ENCODE peak calls at places on chromosomes 13 and 19, in five cellular contexts. U is heart left ventricle, C is ovary, I is transverse colon, H is Peyer's patch. M is an unnamed sample.

GRCh38 chr19:40217027-40217810 is 965 bp downstream of the TTC9B start:
- DNase-seq in C (no peak), I (peak; percentile 71), U (no peak), H (peak; percentile 79), M (no peak)

GRCh38 chr13:50780201-50781015 is 63.1 kb downstream of the DLEU7 start:
- DNase-seq in C (no peak), H (no peak), I (no peak), U (no peak), M (no peak)

GRCh38 chr13:99062593-99062992 is 84.7 kb upstream of the DOCK9 start:
- DNase-seq in C (peak; percentile 73), U (peak; percentile 59), I (no peak), H (no peak), M (no peak)

GRCh38 chr19:11227201-11227886 is 12.1 kb upstream of the ANGPTL8 start:
- DNase-seq in C (no peak), U (no peak), H (no peak), I (no peak), M (no peak)

GRCh38 chr13:104043184-104043583 is 977.0 kb upstream of the SLC10A2 start:
- DNase-seq in C (no peak), U (no peak), I (no peak), H (no peak), M (no peak)

GRCh38 chr19:18922228-18922985 is 2.9 kb downstream of the DDX49 start:
- DNase-seq in I (no peak), U (no peak), C (no peak), H (no peak), M (no peak)

GRCh38 chr19:39852882-39853281 is 6.7 kb upstream of the FBL start:
- DNase-seq in I (no peak), U (no peak), H (no peak), C (no peak), M (no peak)

GRCh38 chr13:44312898-44313551 is 60.6 kb upstream of the SERP2 start:
- DNase-seq in H (no peak), C (no peak), I (no peak), U (no peak), M (no peak)

GRCh38 chr13:43528992-43529391 is 257.8 kb downstream of the ENOX1 start:
- DNase-seq in U (no peak), C (no peak), I (no peak), H (no peak), M (no peak)

GRCh38 chr19:38033658-38034150 is 126.7 kb downstream of the SIPA1L3 start:
- DNase-seq in H (peak; percentile 79), I (peak; percentile 45), C (no peak), U (no peak), M (no peak)

GRCh38 chr19:50046649-50047503 is 21.1 kb downstream of the ZNF473 start:
- DNase-seq in U (no peak), H (peak; percentile 69), I (peak; percentile 50), C (no peak), M (no peak)

GRCh38 chr19:56120371-56121179 is 520 bp downstream of the ZNF787 start:
- DNase-seq in H (peak; percentile 93), I (peak; percentile 89), C (peak; percentile 80), U (peak; percentile 86), M (peak; percentile 96)

GRCh38 chr13:21663197-21663596 is 7.7 kb upstream of the FGF9 start:
- DNase-seq in I (peak; percentile 20), U (no peak), H (peak; percentile 58), C (no peak), M (no peak)

GRCh38 chr13:28370448-28370847 is 124.5 kb downstream of the FLT1 start:
- DNase-seq in U (no peak), C (no peak), I (no peak), H (no peak), M (no peak)

GRCh38 chr19:55492362-55492944 is 4.2 kb downstream of the SSC5D start:
- DNase-seq in U (no peak), C (no peak), H (no peak), I (no peak), M (no peak)

GRCh38 chr13:42652642-42653415 is 78.9 kb downstream of the TNFSF11 start:
- DNase-seq in H (no peak), I (no peak), C (no peak), U (no peak), M (no peak)

GRCh38 chr19:58579473-58580142 is 6.5 kb upstream of the MZF1 start:
- DNase-seq in H (no peak), C (no peak), U (no peak), I (no peak), M (no peak)

GRCh38 chr19:58584498-58585441 is 11.6 kb upstream of the MZF1 start:
- DNase-seq in U (no peak), I (no peak), C (no peak), H (no peak), M (no peak)

GRCh38 chr19:58578430-58578925 is 5.3 kb upstream of the MZF1 start:
- DNase-seq in U (no peak), I (no peak), C (peak; percentile 11), H (no peak), M (no peak)

GRCh38 chr19:58582985-58583384 is 9.8 kb upstream of the MZF1 start:
- DNase-seq in H (no peak), I (no peak), U (peak; percentile 12), C (peak; percentile 10), M (no peak)

GRCh38 chr19:58581227-58582141 is 8.3 kb upstream of the MZF1 start:
- DNase-seq in U (peak; percentile 85), I (peak; percentile 84), H (peak; percentile 92), C (peak; percentile 86), M (no peak)
- TF ChIP-seq POLR2A in U (no peak), I (no peak), H (no peak), C (no peak), M (no peak)

DNA sequence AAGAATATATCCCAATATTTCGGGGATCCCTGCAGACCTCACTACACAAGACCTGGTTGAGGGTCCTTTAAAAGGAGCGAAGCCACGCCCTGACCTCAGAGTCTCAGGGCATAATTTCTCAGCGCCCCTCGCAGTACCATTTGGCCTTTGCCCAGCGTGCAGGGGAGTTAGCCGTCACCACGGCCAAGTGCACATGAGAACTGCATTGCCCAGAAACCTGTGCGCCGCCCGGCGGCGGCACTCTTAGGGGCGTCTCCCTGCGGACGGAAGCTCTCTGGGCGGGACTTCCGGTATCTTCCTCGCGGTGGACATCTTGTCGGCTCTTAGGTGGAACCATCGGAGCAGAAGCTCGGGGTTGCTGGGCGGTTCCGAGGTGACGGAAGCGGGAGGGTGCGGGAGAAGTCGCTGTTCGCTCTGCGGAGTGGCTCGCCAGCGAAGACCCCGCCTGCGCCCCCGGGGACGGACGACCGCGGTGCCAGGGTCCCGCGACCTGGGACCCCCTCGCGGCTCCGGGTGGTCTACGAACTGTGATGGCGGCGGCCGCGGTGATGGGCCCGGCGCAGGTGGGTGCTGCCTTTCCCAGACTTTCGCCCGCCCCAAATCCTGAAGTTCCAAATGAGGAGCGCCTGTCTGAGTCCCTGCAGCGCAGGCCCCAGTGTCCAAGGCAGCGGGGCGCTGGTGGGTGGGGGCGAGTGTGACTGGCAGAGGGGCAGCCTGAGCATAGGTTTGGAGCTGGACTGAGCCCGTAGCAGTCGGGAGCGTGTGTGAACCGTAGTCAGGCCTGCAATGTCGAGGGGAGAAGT is at the start of gene ZNF134:
- DNase-seq in H (peak; percentile 97), C (peak; percentile 91), I (peak; percentile 94), U (peak; percentile 95), M (peak; percentile 98)
- TF ChIP-seq POLR2A in H (no peak), C (no peak), I (peak; percentile 22), U (no peak), M (peak; percentile 71)

GRCh38 chr13:41132512-41133152 is at the start of gene KBTBD6:
- DNase-seq in C (peak; percentile 91), I (peak; percentile 96), H (peak; percentile 97), U (peak; percentile 96), M (peak; percentile 58)
- TF ChIP-seq POLR2A in C (peak; percentile 8), I (peak; percentile 54), H (no peak), U (no peak), M (peak; percentile 71)

GRCh38 chr19:5700455-5701092 is 10.5 kb downstream of the RPL36 start:
- DNase-seq in C (no peak), U (no peak), I (no peak), H (no peak), M (no peak)

GRCh38 chr19:5697890-5698634 is 8.0 kb downstream of the RPL36 start:
- DNase-seq in I (no peak), U (no peak), H (no peak), C (no peak), M (no peak)

GRCh38 chr19:5697022-5697889 is 7.2 kb downstream of the RPL36 start:
- DNase-seq in C (no peak), U (no peak), I (no peak), H (no peak), M (no peak)

GRCh38 chr19:5696196-5697021 is 6.3 kb downstream of the RPL36 start:
- DNase-seq in H (no peak), U (no peak), C (no peak), I (no peak), M (no peak)

GRCh38 chr19:5698635-5699422 is 8.7 kb downstream of the RPL36 start:
- DNase-seq in U (no peak), H (no peak), I (no peak), C (no peak), M (no peak)
- TF ChIP-seq POLR2A in U (no peak), H (no peak), I (no peak), C (no peak), M (no peak)

DNA sequence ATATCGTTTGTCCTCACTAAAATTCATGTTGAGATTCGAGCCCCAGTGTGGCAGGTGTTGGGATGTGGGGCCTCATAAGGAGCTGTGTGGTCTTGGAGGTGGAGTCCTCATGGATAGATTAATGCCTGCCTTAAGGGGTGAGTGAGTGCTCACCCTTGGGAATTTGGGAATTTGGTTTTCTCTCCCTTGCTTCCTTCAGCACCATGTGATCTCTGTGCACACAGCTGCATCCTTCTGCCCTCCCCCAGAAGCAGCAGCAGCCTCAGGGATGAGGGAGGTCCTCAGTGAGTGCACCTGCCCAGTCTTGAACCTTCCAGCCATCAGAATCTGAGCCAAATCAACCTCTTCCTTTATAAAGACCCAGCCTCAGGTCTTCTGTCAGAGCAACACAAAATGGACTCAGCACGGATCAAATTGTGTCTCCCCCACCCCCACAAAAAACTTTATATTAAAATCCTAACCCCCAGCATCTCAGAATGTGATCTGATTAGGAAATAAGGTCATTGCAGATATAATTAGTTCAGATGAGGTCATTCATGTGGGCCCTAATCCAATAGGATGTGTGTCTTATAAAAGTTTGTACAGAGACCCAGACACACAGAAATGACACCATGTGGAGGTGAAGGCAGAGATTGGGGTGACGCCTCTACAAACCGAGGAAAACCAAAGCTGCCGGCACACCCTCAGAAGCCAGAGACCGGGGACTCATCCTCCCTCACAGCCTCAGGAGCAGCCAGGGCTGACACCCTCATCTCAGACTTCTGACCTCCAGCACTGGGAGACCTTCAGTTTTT is 12.9 kb downstream of the CYTH2 start:
- DNase-seq in H (no peak), I (no peak), C (no peak), U (peak; percentile 14), M (no peak)
- TF ChIP-seq POLR2A in H (no peak), I (no peak), C (no peak), U (no peak), M (no peak)

GRCh38 chr19:14408641-14409120 is 10.5 kb downstream of the DDX39A start:
- DNase-seq in C (no peak), U (no peak), I (no peak), H (no peak), M (no peak)

GRCh38 chr19:14410054-14410774 is 8.9 kb downstream of the DDX39A start:
- DNase-seq in H (peak; percentile 74), U (no peak), I (no peak), C (no peak), M (no peak)

GRCh38 chr19:14410775-14411134 is 8.4 kb downstream of the DDX39A start:
- DNase-seq in H (no peak), I (no peak), U (no peak), C (no peak), M (no peak)

GRCh38 chr19:14407889-14408640 is 11.1 kb downstream of the DDX39A start:
- DNase-seq in U (no peak), C (no peak), H (peak; percentile 89), I (peak; percentile 87), M (no peak)

GRCh38 chr19:14409157-14410053 is 9.7 kb downstream of the DDX39A start:
- DNase-seq in C (no peak), U (no peak), I (no peak), H (no peak), M (no peak)
- TF ChIP-seq POLR2A in C (no peak), U (no peak), I (no peak), H (no peak), M (no peak)